ENCODE peak calls at places on chromosomes 12 and 14, in four cellular contexts. S is ecto neural progenitor cell, H is Right ventricle myocardium inferior, V is NCI-H1092 treated with DMSO at 0.1 percent for 48 hours. F is an unnamed sample.

GRCh38 chr14:55122441-55122986 is 6.5 kb upstream of the LGALS3 start:
- DNase-seq in S (no peak), H (peak; percentile 88), V (no peak), F (no peak)

GRCh38 chr12:124563401-124563800 is 4.0 kb downstream of the NCOR2 start:
- DNase-seq in H (peak; percentile 43), S (no peak), V (no peak), F (no peak)

GRCh38 chr14:40616579-40616978 is 990.1 kb upstream of the LRFN5 start:
- DNase-seq in S (no peak), V (no peak), H (no peak), F (no peak)

GRCh38 chr12:85690146-85690545 is 146.1 kb downstream of the RASSF9 start:
- DNase-seq in H (no peak), V (no peak), S (no peak), F (no peak)

GRCh38 chr12:11836282-11836963 is 186.9 kb downstream of the ETV6 start:
- DNase-seq in S (no peak), H (no peak), V (no peak), F (peak; percentile 45)

GRCh38 chr12:100845095-100845494 is 50.5 kb downstream of the ANO4 start:
- DNase-seq in H (no peak), V (no peak), S (no peak), F (no peak)

GRCh38 chr12:1532796-1533195 is 61.6 kb downstream of the FBXL14 start:
- DNase-seq in H (no peak), S (no peak), V (no peak), F (no peak)

GRCh38 chr12:94074970-94075695 is 73.2 kb upstream of the PLXNC1 start:
- DNase-seq in V (peak; percentile 1), H (peak; percentile 81), S (peak; percentile 63), F (peak; percentile 54)

GRCh38 chr14:80150301-80150700 is 61.0 kb downstream of the DIO2 start:
- DNase-seq in S (no peak), H (no peak), V (no peak), F (no peak)

GRCh38 chr14:72416892-72417291 is 477.0 kb downstream of the DPF3 start:
- DNase-seq in V (no peak), H (no peak), S (peak; percentile 21), F (peak; percentile 44)

GRCh38 chr12:108753969-108754368 is 22.7 kb upstream of the CORO1C start:
- DNase-seq in V (no peak), H (no peak), S (no peak), F (no peak)

GRCh38 chr12:110287986-110288385 is 6.9 kb downstream of the ATP2A2 start:
- DNase-seq in V (no peak), S (no peak), H (no peak), F (no peak)

GRCh38 chr14:93132472-93133065 is 16.8 kb upstream of the ITPK1 start:
- DNase-seq in V (peak; percentile 64), H (no peak), S (no peak), F (peak; percentile 68)

GRCh38 chr12:112325648-112326207 is 56.5 kb downstream of the HECTD4 start:
- DNase-seq in H (no peak), S (no peak), V (no peak), F (no peak)

GRCh38 chr14:64995291-64995690 is 8.6 kb downstream of the FNTB start:
- DNase-seq in S (no peak), V (no peak), H (no peak), F (no peak)

GRCh38 chr14:73783107-73783727 is 68.4 kb upstream of the PTGR2 start:
- DNase-seq in S (peak; percentile 96), H (peak; percentile 60), V (no peak), F (no peak)

GRCh38 chr14:66371776-66372175 is 114.4 kb upstream of the CCDC196 start:
- DNase-seq in S (no peak), V (no peak), H (no peak), F (no peak)

GRCh38 chr12:67534671-67535070 is 113.9 kb upstream of the DYRK2 start:
- DNase-seq in V (no peak), H (no peak), S (no peak), F (no peak)

GRCh38 chr12:57372233-57372632 is 58.6 kb downstream of the R3HDM2 start:
- DNase-seq in V (no peak), H (no peak), S (no peak), F (no peak)

GRCh38 chr12:2348477-2348852 is 295.7 kb downstream of the CACNA1C start:
- DNase-seq in S (no peak), H (no peak), V (no peak), F (no peak)

GRCh38 chr14:23061995-23062394 is 4.7 kb upstream of the CDH24 start:
- DNase-seq in V (no peak), H (no peak), S (no peak), F (no peak)

GRCh38 chr12:128259556-128260070 is 7.4 kb upstream of the TMEM132C start:
- DNase-seq in V (peak; percentile 74), H (no peak), S (peak; percentile 79), F (no peak)

GRCh38 chr12:104567832-104568490 is 111.2 kb downstream of the CHST11 start:
- DNase-seq in V (no peak), S (no peak), H (no peak), F (peak; percentile 21)

GRCh38 chr12:50574621-50575348 is 70.0 kb downstream of the DIP2B start:
- DNase-seq in V (no peak), S (no peak), H (no peak), F (no peak)

GRCh38 chr12:64097346-64098105 is 124.6 kb downstream of the KICS2 start:
- DNase-seq in H (no peak), S (no peak), V (no peak), F (no peak)

GRCh38 chr14:50520947-50521815 is 11.2 kb downstream of the MAP4K5 start:
- DNase-seq in V (no peak), H (no peak), S (no peak), F (no peak)

GRCh38 chr12:95545731-95546490 is 5.4 kb downstream of the USP44 start:
- DNase-seq in V (peak; percentile 22), S (no peak), H (no peak), F (no peak)

GRCh38 chr12:19220861-19221466 is 91.4 kb downstream of the PLEKHA5 start:
- DNase-seq in S (no peak), H (no peak), V (no peak), F (no peak)

GRCh38 chr14:75886661-75887348 is 95.0 kb downstream of the TGFB3 start:
- DNase-seq in S (no peak), H (no peak), V (no peak), F (no peak)

F was measured in Kasumi-1.